ENCODE peak calls at places on chromosomes 11 and 22, in four cellular contexts. G, X, S and T are unnamed samples.

GRCh38 chr22:24422078-24422665 is 5.2 kb upstream of the ADORA2A start:
- DNase-seq in X (no peak), S (no peak), G (no peak), T (no peak)

GRCh38 chr11:11970556-11970955 is 37.9 kb downstream of the DKK3 start:
- DNase-seq in X (no peak), S (no peak), G (no peak), T (no peak)

GRCh38 chr11:110862407-110862806 is 150.2 kb upstream of the ARHGAP20 start:
- DNase-seq in S (no peak), G (no peak), X (no peak), T (no peak)

GRCh38 chr22:19981961-19982920 is 34.4 kb downstream of the ARVCF start:
- DNase-seq in G (no peak), S (no peak), X (no peak), T (no peak)

GRCh38 chr11:124761301-124762021 is 629 bp downstream of the ESAM start:
- DNase-seq in X (no peak), G (no peak), S (no peak), T (peak)

GRCh38 chr11:10597877-10598341 is 29.4 kb upstream of the LYVE1 start:
- DNase-seq in S (no peak), G (no peak), X (no peak), T (no peak)

GRCh38 chr11:73652856-73653559 is 6.6 kb downstream of the PLEKHB1 start:
- DNase-seq in X (no peak), S (no peak), G (no peak), T (no peak)

GRCh38 chr11:115170133-115170815 is 333.9 kb downstream of the CADM1 start:
- DNase-seq in X (peak), G (no peak), S (no peak), T (no peak)

GRCh38 chr22:48663297-48663696 is 1164.4 kb downstream of the BRD1 start:
- DNase-seq in X (peak), S (no peak), G (no peak), T (peak)

GRCh38 chr11:129815596-129816461 is at the start of gene TMEM45B:
- DNase-seq in G (no peak), S (no peak), X (no peak), T (no peak)

GRCh38 chr22:33806191-33806590 is 114.1 kb downstream of the LARGE1 start:
- DNase-seq in X (no peak), S (no peak), G (no peak), T (no peak)

GRCh38 chr11:95279921-95280861 is 49.2 kb upstream of the SESN3 start:
- DNase-seq in G (no peak), X (no peak), S (peak), T (no peak)

GRCh38 chr11:71580057-71581003 is 2.3 kb downstream of the KRTAP5-11 start:
- DNase-seq in X (peak), S (peak), G (no peak), T (peak)

GRCh38 chr11:123086315-123086714 is 24.4 kb upstream of the HSPA8 start:
- DNase-seq in X (no peak), G (no peak), S (no peak), T (no peak)

GRCh38 chr11:69839516-69839915 is 20.3 kb upstream of the FGF3 start:
- DNase-seq in X (no peak), S (no peak), G (no peak), T (no peak)

GRCh38 chr11:19276859-19277808 is 36.4 kb upstream of the E2F8 start:
- DNase-seq in G (no peak), X (no peak), S (peak), T (no peak)

GRCh38 chr11:123760894-123761293 is 6.6 kb upstream of the OR6X1 start:
- DNase-seq in X (no peak), S (no peak), G (no peak), T (no peak)

GRCh38 chr22:29753808-29754657 is 12.8 kb downstream of the ZMAT5 start:
- DNase-seq in X (no peak), S (no peak), G (no peak), T (no peak)

GRCh38 chr11:59611570-59612565 is 3.7 kb downstream of the OSBP start:
- DNase-seq in S (peak), G (no peak), X (no peak), T (no peak)

GRCh38 chr11:130208241-130209127 is 48.9 kb downstream of the ST14 start:
- DNase-seq in S (no peak), X (no peak), G (no peak), T (no peak)

GRCh38 chr11:19419813-19420212 is 179.1 kb upstream of the E2F8 start:
- DNase-seq in S (peak), X (no peak), G (no peak), T (no peak)

GRCh38 chr11:111555255-111555654 is 14.7 kb downstream of the LAYN start:
- DNase-seq in S (peak), X (no peak), G (no peak), T (no peak)

GRCh38 chr11:119823077-119823476 is 94.1 kb upstream of the NECTIN1 start:
- DNase-seq in G (no peak), S (no peak), X (no peak), T (no peak)

GRCh38 chr11:17496406-17496805 is 19.8 kb upstream of the ABCC8 start:
- DNase-seq in S (no peak), G (no peak), X (no peak), T (no peak)

GRCh38 chr22:46079861-46080821 is 70.2 kb upstream of the PPARA start:
- DNase-seq in S (peak), G (no peak), X (no peak), T (no peak)

GRCh38 chr11:124793466-124794278 is 6.5 kb downstream of the MSANTD2 start:
- DNase-seq in X (peak), G (peak), S (peak), T (peak)

GRCh38 chr11:76524919-76525318 is 80.1 kb downstream of the EMSY start:
- DNase-seq in S (peak), X (no peak), G (no peak), T (no peak)

GRCh38 chr22:41934284-41935014 is 7.8 kb upstream of the TNFRSF13C start:
- DNase-seq in X (no peak), G (no peak), S (no peak), T (no peak)

GRCh38 chr22:20114506-20115475 is 1.1 kb upstream of the RANBP1 start:
- DNase-seq in X (no peak), G (no peak), S (no peak), T (no peak)

GRCh38 chr11:113664069-113664980 is 41.8 kb downstream of the TMPRSS5 start:
- DNase-seq in S (peak), G (no peak), X (peak), T (no peak)

GRCh38 chr11:38814670-38815069 is 2216.6 kb upstream of the RAG2 start:
- DNase-seq in X (no peak), G (no peak), S (peak), T (no peak)